ENCODE peak calls at places on chromosomes 2 and 18, in five cellular contexts. S is GM12878, I is HCT116, G is SK-N-SH, W is HepG2. H is an unnamed sample.

GRCh38 chr2:52431352-52431760 is 1336.2 kb upstream of the CHAC2 start:
- DNase-seq in S (no peak), W (no peak), G (no peak), I (no peak), H (no peak)

GRCh38 chr2:66428986-66429612 is 5.8 kb upstream of the MEIS1 start:
- DNase-seq in S (no peak), I (peak; percentile 18), G (peak; percentile 63), W (peak; percentile 61), H (peak; percentile 36)

GRCh38 chr18:35073186-35074105 is 32.2 kb downstream of the MAPRE2 start:
- DNase-seq in W (no peak), S (no peak), G (no peak), I (no peak), H (no peak)

GRCh38 chr2:25297738-25298137 is 44.0 kb downstream of the DNMT3A start:
- DNase-seq in S (no peak), G (no peak), I (no peak), W (no peak), H (no peak)

GRCh38 chr2:151162185-151162584 is 99.5 kb downstream of the RBM43 start:
- DNase-seq in S (no peak), W (no peak), I (no peak), G (no peak), H (no peak)

GRCh38 chr2:39549718-39550464 is 112.8 kb upstream of the MAP4K3 start:
- DNase-seq in S (no peak), G (no peak), I (no peak), W (no peak), H (no peak)

GRCh38 chr2:189267925-189268579 is 88.5 kb upstream of the COL5A2 start:
- DNase-seq in S (no peak), W (no peak), I (no peak), G (no peak), H (no peak)

GRCh38 chr2:238598802-238599530 is 172.2 kb downstream of the ASB1 start:
- DNase-seq in I (no peak), S (no peak), W (no peak), G (no peak), H (no peak)

GRCh38 chr2:170022692-170023091 is 155.3 kb upstream of the MYO3B start:
- DNase-seq in I (no peak), W (no peak), G (no peak), S (no peak), H (no peak)

GRCh38 chr2:212984129-212984528 is 167.3 kb downstream of the IKZF2 start:
- DNase-seq in I (no peak), S (no peak), G (no peak), W (no peak), H (no peak)

DNA sequence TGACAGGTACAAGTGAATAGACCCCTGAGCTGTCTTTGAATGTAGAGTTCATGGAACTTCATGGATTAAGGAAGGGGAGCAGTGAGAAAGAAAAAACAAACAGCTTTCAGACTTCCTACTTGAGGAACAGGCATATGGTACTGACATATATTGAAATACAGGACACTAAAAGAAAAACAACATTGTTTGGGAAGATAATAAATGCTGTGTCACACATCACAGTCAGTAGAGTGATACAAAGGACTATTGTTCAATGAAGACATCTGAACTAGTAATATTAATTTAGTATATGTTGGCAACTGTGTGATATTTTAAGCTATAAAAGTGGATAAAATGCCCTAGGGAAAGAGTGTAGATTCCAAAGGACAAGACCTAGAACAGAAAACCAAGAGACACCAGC is 3.3 kb downstream of the DSC2 start:
- DNase-seq in W (peak; percentile 28), I (no peak), S (no peak), G (no peak), H (no peak)
- TF ChIP-seq JUND in W (no peak), I (no peak), S (no peak), G (no peak), H (no peak)

GRCh38 chr2:204354442-204354856 is 190.8 kb upstream of the PARD3B start:
- DNase-seq in S (no peak), W (no peak), I (no peak), G (no peak), H (no peak)

GRCh38 chr2:204356128-204356527 is 189.1 kb upstream of the PARD3B start:
- DNase-seq in I (no peak), S (no peak), G (no peak), W (no peak), H (no peak)

GRCh38 chr2:204355688-204356087 is 189.6 kb upstream of the PARD3B start:
- DNase-seq in S (no peak), W (no peak), I (no peak), G (no peak), H (no peak)

GRCh38 chr2:204357175-204357695 is 188.0 kb upstream of the PARD3B start:
- DNase-seq in G (peak; percentile 30), W (no peak), I (no peak), S (no peak), H (no peak)

DNA sequence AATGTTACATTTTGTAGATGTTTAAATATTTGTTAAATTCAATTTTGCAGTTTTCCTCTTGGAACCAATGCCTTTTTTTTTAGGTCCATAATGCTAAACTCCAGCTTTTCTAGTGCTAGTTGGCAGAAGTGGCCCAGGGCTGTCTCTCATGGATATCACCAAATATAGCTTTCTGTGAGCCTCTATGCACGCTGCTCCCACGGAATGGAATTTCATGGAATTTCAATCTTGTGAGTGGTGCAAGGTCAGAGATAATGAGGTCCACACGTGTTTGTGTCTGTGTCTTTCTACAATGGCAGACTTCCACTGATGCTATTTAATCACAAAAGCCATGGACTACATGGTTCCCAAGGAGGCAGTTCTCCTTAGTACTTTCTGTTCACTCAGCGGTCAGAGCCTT is 191.5 kb upstream of the PARD3B start:
- DNase-seq in W (no peak), G (no peak), S (no peak), I (no peak), H (no peak)
- TF ChIP-seq JUND in W (no peak), G (no peak), S (no peak), I (no peak), H (no peak)

DNA sequence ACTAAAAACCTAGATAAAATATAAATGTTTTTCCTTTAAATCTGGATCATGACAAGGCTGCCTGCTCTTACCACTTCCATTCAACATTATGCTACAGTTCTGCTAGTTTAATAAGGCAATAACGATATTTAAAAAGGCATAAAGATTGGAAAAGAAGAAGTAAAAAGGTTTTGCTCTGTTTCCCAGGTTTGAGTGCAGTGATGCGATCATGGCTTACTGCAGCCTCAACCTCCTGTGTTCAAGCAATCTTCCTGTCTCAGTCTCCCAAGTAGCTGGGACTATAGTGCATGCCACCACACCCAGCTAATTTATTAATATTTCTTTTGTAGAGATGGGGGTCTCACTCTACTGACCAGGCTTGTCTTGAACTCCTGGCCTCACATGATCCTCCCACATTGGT is 40.8 kb downstream of the PROKR1 start:
- DNase-seq in G (no peak), W (no peak), S (no peak), I (no peak), H (no peak)
- TF ChIP-seq JUND in G (no peak), W (no peak), S (no peak), I (no peak), H (no peak)

GRCh38 chr2:199488772-199489400 is 31.1 kb upstream of the SATB2 start:
- DNase-seq in I (peak; percentile 60), G (peak; percentile 59), S (no peak), W (peak; percentile 54), H (peak; percentile 59)
- TF ChIP-seq JUND in I (no peak), G (no peak), S (no peak), W (no peak), H (no peak)

GRCh38 chr2:162126145-162126926 is 25.7 kb downstream of the GCG start:
- DNase-seq in G (no peak), S (peak; percentile 49), W (no peak), I (no peak), H (no peak)

GRCh38 chr2:162123806-162124758 is 28.0 kb downstream of the GCG start:
- DNase-seq in W (peak; percentile 69), S (peak; percentile 9), I (peak; percentile 61), G (peak; percentile 42), H (peak; percentile 26)

GRCh38 chr2:162127422-162127821 is 24.6 kb downstream of the GCG start:
- DNase-seq in I (no peak), S (no peak), W (no peak), G (no peak), H (no peak)

DNA sequence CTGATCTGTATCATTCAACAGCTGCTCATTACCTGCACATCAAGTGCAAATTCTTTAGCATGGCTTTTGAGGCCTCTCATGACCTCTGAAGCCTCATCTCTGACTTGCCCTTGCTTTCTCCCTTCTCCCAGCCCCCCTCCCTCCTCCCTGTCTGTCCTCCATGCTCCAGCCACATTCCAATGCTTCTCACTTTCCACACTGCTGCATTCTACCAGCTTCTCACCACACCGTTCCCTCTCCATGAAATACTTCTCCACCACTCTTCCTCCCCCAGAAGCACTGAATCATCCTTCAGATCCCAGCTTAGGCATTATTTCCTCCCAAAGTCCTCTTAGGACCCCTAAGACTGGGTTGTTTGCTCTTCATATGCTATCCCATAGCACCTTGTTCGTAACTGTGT is 26.9 kb downstream of the GCG start:
- DNase-seq in I (no peak), G (no peak), W (no peak), S (no peak), H (no peak)
- TF ChIP-seq JUND in I (no peak), G (no peak), W (no peak), S (no peak), H (no peak)

GRCh38 chr2:224584768-224585204 is 377 bp downstream of the CUL3 start:
- DNase-seq in G (peak; percentile 82), W (peak; percentile 35), I (no peak), S (no peak), H (peak; percentile 27)
- TF ChIP-seq JUND in G (no peak), W (no peak), I (no peak), S (no peak), H (no peak)

GRCh38 chr2:196096264-196096663 is 27.6 kb upstream of the DNAH7 start:
- DNase-seq in G (no peak), S (no peak), W (no peak), I (no peak), H (no peak)
- TF ChIP-seq JUND in G (no peak), S (no peak), W (no peak), I (no peak), H (no peak)

DNA sequence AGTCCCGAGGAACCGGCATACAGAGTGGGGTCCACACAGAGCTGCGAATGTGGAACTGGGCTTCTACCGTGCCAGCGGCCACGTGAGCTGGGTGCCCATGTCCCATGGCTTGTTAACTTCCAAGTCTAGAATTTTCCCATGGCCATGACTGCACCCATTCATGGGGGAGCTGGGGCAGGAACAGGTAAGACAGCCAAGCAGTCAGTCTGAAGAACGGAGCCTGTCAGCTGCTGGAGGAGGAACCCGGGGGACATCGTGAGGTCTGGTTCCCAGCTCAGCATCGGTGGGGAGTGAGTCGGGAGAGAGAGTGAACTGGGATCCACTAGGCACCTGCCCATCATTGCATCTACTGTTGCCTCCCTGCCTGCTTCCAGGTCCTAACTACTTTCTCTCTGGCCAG is 86.9 kb downstream of the SH3RF3 start:
- DNase-seq in S (no peak), W (no peak), I (no peak), G (no peak), H (no peak)
- TF ChIP-seq JUND in S (no peak), W (no peak), I (no peak), G (no peak), H (no peak)